ENCODE peak calls at places on chromosome 12, in four cellular contexts. F is bronchial epithelial cell, Q is heart right ventricle, Z is cardiac fibroblast. T is an unnamed sample.

GRCh38 chr12:107521826-107522355 is 163.7 kb upstream of the PWP1 start:
- DNase-seq in F (no peak), Q (no peak), Z (no peak), T (no peak)

GRCh38 chr12:100574262-100575074 is 984 bp downstream of the GAS2L3 start:
- DNase-seq in F (peak), Q (peak), Z (no peak), T (peak)

GRCh38 chr12:3204716-3205617 is 127.8 kb downstream of the TSPAN9 start:
- DNase-seq in F (no peak), Q (no peak), Z (no peak), T (no peak)

GRCh38 chr12:21551811-21552469 is 25.8 kb downstream of the SPX start:
- DNase-seq in F (no peak), Q (peak), Z (peak), T (no peak)

GRCh38 chr12:7638064-7638763 is 27.5 kb downstream of the APOBEC1 start:
- DNase-seq in F (no peak), Q (no peak), Z (no peak), T (no peak)

GRCh38 chr12:49917126-49917787 is 13.6 kb upstream of the FAIM2 start:
- DNase-seq in F (no peak), Q (no peak), Z (no peak), T (no peak)

GRCh38 chr12:24135158-24135850 is 185.8 kb upstream of the SOX5 start:
- DNase-seq in F (no peak), Q (no peak), Z (no peak), T (no peak)

GRCh38 chr12:119423285-119423684 is 88.8 kb downstream of the CCDC60 start:
- DNase-seq in F (no peak), Q (no peak), Z (no peak), T (no peak)

GRCh38 chr12:12946686-12947355 is 5.1 kb downstream of the GPRC5D start:
- DNase-seq in F (no peak), Q (no peak), Z (peak), T (no peak)

GRCh38 chr12:18895946-18896345 is 158.0 kb downstream of the CAPZA3 start:
- DNase-seq in F (no peak), Q (peak), Z (no peak), T (no peak)

GRCh38 chr12:82299617-82300016 is 58.6 kb downstream of the CCDC59 start:
- DNase-seq in F (peak), Q (no peak), Z (peak), T (peak)

GRCh38 chr12:28032811-28033537 is 60.4 kb upstream of the PTHLH start:
- DNase-seq in F (peak), Q (no peak), Z (no peak), T (peak)

GRCh38 chr12:50120521-50120920 is 8.5 kb downstream of the COX14 start:
- DNase-seq in F (no peak), Q (no peak), Z (no peak), T (no peak)

GRCh38 chr12:119288559-119288958 is 46.0 kb upstream of the CCDC60 start:
- DNase-seq in F (no peak), Q (no peak), Z (no peak), T (no peak)

GRCh38 chr12:68998036-68998435 is 65.1 kb upstream of the CPM start:
- DNase-seq in F (no peak), Q (no peak), Z (no peak), T (no peak)

GRCh38 chr12:121830134-121830533 is 26.3 kb downstream of the SETD1B start:
- DNase-seq in F (no peak), Q (no peak), Z (no peak), T (no peak)

GRCh38 chr12:107288414-107289125 is 195.2 kb upstream of the CRY1 start:
- DNase-seq in F (no peak), Q (no peak), Z (no peak), T (no peak)

GRCh38 chr12:108678070-108678730 is 44.5 kb upstream of the SELPLG start:
- DNase-seq in F (no peak), Q (no peak), Z (no peak), T (no peak)

GRCh38 chr12:65960820-65961691 is 136.8 kb downstream of the HMGA2 start:
- DNase-seq in F (no peak), Q (no peak), Z (no peak), T (peak)

GRCh38 chr12:124543052-124543590 is 24.3 kb downstream of the NCOR2 start:
- DNase-seq in F (no peak), Q (no peak), Z (peak), T (no peak)

GRCh38 chr12:22981711-22982110 is 356.7 kb downstream of the ETNK1 start:
- DNase-seq in F (peak), Q (no peak), Z (peak), T (no peak)

GRCh38 chr12:85413266-85413665 is 133.2 kb downstream of the ALX1 start:
- DNase-seq in F (peak), Q (no peak), Z (peak), T (no peak)

GRCh38 chr12:3560295-3560620 is 69.3 kb downstream of the PRMT8 start:
- DNase-seq in F (no peak), Q (no peak), Z (no peak), T (no peak)

GRCh38 chr12:94095618-94096017 is 52.8 kb upstream of the PLXNC1 start:
- DNase-seq in F (no peak), Q (no peak), Z (no peak), T (no peak)

GRCh38 chr12:72271401-72271740 is 799 bp upstream of the TRHDE start:
- DNase-seq in F (no peak), Q (peak), Z (no peak), T (peak)

GRCh38 chr12:44076892-44077291 is 241.0 kb downstream of the TMEM117 start:
- DNase-seq in F (no peak), Q (no peak), Z (no peak), T (no peak)

DNA sequence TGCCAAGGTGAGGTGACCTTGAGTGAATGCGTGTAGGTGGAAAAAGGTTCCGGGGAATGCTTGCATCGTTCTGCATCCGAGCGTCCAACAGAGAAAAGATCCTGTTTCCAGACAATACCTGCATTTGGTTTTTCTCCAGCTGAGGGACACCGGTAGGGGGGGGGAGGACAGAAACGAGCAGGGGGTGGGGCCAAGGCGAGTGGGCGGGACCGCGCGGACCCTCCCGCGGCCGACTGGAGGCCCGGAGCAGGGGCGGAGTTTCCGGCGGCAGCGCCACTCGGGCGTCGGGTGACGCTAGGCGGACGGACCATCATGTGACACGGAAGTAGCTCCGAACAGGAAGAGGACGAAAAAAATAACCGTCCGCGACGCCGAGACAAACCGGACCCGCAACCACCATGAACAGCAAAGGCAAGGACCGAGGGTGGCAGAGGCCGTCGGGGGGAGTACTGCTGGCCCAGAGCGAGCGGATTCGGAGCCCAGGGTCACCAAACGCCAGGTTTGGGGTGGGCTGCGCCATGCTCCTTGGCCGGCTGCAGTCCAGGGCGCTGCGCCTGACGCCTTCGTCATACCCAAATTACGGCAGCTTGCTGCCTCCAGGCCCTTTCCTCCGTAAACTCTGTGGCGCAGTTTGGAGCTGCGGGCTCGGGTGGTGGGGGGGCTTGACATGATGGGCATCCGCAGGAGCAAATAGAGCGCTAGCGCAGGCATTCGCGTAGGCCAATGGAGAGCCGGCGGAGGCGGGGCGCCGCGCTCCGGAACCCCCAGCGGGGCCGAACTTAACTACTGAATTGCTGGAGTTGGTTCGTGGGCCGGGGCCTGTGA is at the start of gene DAZAP2:
- DNase-seq in F (peak), Q (peak), Z (peak), T (peak)
- TF ChIP-seq CTCF in F (peak), Q (peak), Z (no peak), T (peak)

GRCh38 chr12:116657921-116658495 is 79.9 kb downstream of the SPRING1 start:
- DNase-seq in F (no peak), Q (no peak), Z (no peak), T (no peak)

GRCh38 chr12:116665666-116666304 is 72.1 kb downstream of the SPRING1 start:
- DNase-seq in F (no peak), Q (peak), Z (no peak), T (no peak)

GRCh38 chr12:116662612-116663144 is 75.2 kb downstream of the SPRING1 start:
- DNase-seq in F (no peak), Q (no peak), Z (no peak), T (no peak)

GRCh38 chr12:116659771-116660481 is 77.9 kb downstream of the SPRING1 start:
- DNase-seq in F (peak), Q (no peak), Z (peak), T (no peak)

DNA sequence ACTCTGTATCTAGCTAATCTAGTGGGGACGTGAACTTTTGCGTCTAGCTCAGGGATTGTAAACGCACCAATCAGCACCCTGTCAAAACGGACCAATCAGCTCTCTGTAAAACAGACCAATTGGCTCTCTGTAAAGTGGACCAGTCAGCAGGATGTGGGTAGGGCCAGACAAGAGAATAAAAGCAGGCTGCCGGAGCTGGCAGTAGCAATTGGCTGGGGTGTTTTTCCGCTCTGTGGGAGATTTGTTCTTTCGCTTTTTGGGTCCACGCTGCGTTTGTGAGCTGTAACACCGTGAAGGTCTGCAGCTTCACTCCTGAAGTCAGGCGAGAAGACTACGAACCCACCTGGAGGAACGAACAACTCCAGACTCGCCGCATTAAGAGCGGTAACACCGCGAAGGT is 76.5 kb downstream of the SPRING1 start:
- DNase-seq in F (no peak), Q (no peak), Z (no peak), T (no peak)
- H3K4me3 ChIP-seq in F (no peak), Q (no peak), Z (no peak), T (no peak)

GRCh38 chr12:114858388-114859146 is 174.6 kb upstream of the TBX3 start:
- DNase-seq in F (no peak), Q (no peak), Z (no peak), T (no peak)
- TF ChIP-seq CTCF in F (no peak), Q (no peak), Z (peak), T (peak)

DNA sequence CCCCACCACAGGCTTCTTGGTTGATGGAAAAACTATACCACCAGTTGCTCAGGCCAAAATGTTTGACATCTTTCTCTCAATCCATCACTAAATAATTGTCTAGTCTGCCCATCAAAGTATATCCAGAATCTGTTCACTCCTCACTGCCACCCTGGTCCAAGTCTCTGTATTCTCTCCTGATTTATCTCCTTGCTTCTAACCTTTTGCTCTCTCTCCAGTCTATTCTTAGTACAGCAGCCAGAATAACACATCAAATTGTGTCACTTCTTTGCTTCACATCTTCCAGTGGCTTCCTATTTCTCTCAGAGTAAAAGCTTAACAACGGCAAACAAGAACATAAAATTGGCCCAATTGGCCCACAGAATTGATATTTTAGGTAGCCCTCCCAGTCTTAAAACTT is 272.8 kb downstream of the IPO8 start:
- DNase-seq in F (no peak), Q (no peak), Z (no peak), T (no peak)
- H3K4me3 ChIP-seq in F (no peak), Q (no peak), Z (no peak), T (no peak)

GRCh38 chr12:95810411-95810810 is 19.8 kb upstream of the NTN4 start:
- DNase-seq in F (no peak), Q (no peak), Z (no peak), T (no peak)

GRCh38 chr12:95820096-95820703 is 29.6 kb upstream of the NTN4 start:
- DNase-seq in F (peak), Q (peak), Z (peak), T (no peak)

GRCh38 chr12:95815635-95816212 is 25.2 kb upstream of the NTN4 start:
- DNase-seq in F (peak), Q (no peak), Z (peak), T (no peak)
- TF ChIP-seq CTCF in F (peak), Q (peak), Z (peak), T (peak)

T was measured in astrocyte of the cerebellum.